ENCODE peak calls at places on chromosome 3, in five cellular contexts. A, X, I, S and Q are unnamed samples. For H3K4me1, the result is how much of the 10 kb centered on the place peaks cover.

GRCh38 chr3:94440767-94441493 is 378.1 kb downstream of the NSUN3 start:
- DNase-seq in A (no peak), X (no peak), I (peak), S (no peak), Q (no peak)

GRCh38 chr3:5428607-5429516 is 241.4 kb downstream of the EDEM1 start:
- DNase-seq in A (no peak), X (no peak), I (peak), S (peak), Q (no peak)

GRCh38 chr3:15638193-15638890 is 36.8 kb downstream of the BTD start:
- DNase-seq in A (no peak), X (no peak), I (peak), S (no peak), Q (no peak)

GRCh38 chr3:180420804-180421203 is 181.2 kb upstream of the TTC14 start:
- DNase-seq in A (no peak), X (no peak), I (no peak), S (no peak), Q (no peak)

GRCh38 chr3:159252772-159253384 is 451.0 kb downstream of the MFSD1 start:
- DNase-seq in A (peak), X (no peak), I (peak), S (no peak), Q (no peak)

GRCh38 chr3:58144478-58145142 is 66.2 kb downstream of the DNASE1L3 start:
- DNase-seq in A (no peak), X (no peak), I (no peak), S (no peak), Q (no peak)

GRCh38 chr3:60055765-60056164 is 1005.9 kb upstream of the CFAP20DC start:
- DNase-seq in A (no peak), X (no peak), I (peak), S (no peak), Q (no peak)

GRCh38 chr3:127792664-127793292 is 29.5 kb downstream of the MGLL start:
- DNase-seq in A (no peak), X (peak), I (peak), S (no peak), Q (no peak)

GRCh38 chr3:158845748-158846350 is 44.0 kb downstream of the MFSD1 start:
- DNase-seq in A (peak), X (no peak), I (peak), S (no peak), Q (no peak)

GRCh38 chr3:170802164-170803151 is 67.5 kb downstream of the RPL22L1 start:
- DNase-seq in A (no peak), X (no peak), I (peak), S (no peak), Q (no peak)

GRCh38 chr3:192062186-192062585 is 601.2 kb downstream of the PYDC2 start:
- DNase-seq in A (no peak), X (no peak), I (peak), S (no peak), Q (no peak)

GRCh38 chr3:48598323-48599076 is 3.4 kb upstream of the COL7A1 start:
- DNase-seq in A (no peak), X (peak), I (peak), S (no peak), Q (no peak)

GRCh38 chr3:132871956-132872355 is 149.7 kb upstream of the NPHP3 start:
- DNase-seq in A (no peak), X (no peak), I (no peak), S (no peak), Q (no peak)

GRCh38 chr3:131998027-131998426 is 36.8 kb downstream of the CPNE4 start:
- DNase-seq in A (no peak), X (no peak), I (no peak), S (no peak), Q (no peak)

GRCh38 chr3:73586190-73586589 is 38.6 kb downstream of the PDZRN3 start:
- DNase-seq in A (no peak), X (no peak), I (no peak), S (no peak), Q (no peak)

GRCh38 chr3:38638354-38638753 is 11.1 kb downstream of the SCN5A start:
- DNase-seq in A (no peak), X (no peak), I (no peak), S (no peak), Q (no peak)

GRCh38 chr3:119085070-119085439 is 50.4 kb upstream of the IGSF11 start:
- DNase-seq in A (peak), X (no peak), I (no peak), S (no peak), Q (no peak)

GRCh38 chr3:46667657-46668056 is 25.8 kb downstream of the ALS2CL start:
- DNase-seq in A (no peak), X (no peak), I (no peak), S (no peak), Q (no peak)

GRCh38 chr3:69368129-69368741 is 17.7 kb downstream of the FRMD4B start:
- DNase-seq in A (no peak), X (no peak), I (no peak), S (no peak), Q (no peak)

GRCh38 chr3:63791974-63792373 is 27.1 kb upstream of the C3orf49 start:
- DNase-seq in A (no peak), X (no peak), I (peak), S (no peak), Q (no peak)

GRCh38 chr3:33061782-33062181 is 35.2 kb downstream of the GLB1 start:
- DNase-seq in A (no peak), X (no peak), I (peak), S (no peak), Q (no peak)

GRCh38 chr3:167976880-167977498 is 118.7 kb downstream of the GOLIM4 start:
- DNase-seq in A (no peak), X (no peak), I (no peak), S (no peak), Q (no peak)

GRCh38 chr3:142276780-142277179 is 51.4 kb upstream of the GK5 start:
- DNase-seq in A (no peak), X (no peak), I (peak), S (no peak), Q (no peak)

GRCh38 chr3:112496368-112497067 is 2.8 kb downstream of the BTLA start:
- DNase-seq in A (no peak), X (no peak), I (no peak), S (no peak), Q (no peak)

GRCh38 chr3:126888186-126888760 is 94.6 kb upstream of the PLXNA1 start:
- DNase-seq in A (no peak), X (no peak), I (no peak), S (no peak), Q (no peak)

GRCh38 chr3:172993412-172993811 is 147.6 kb downstream of the SPATA16 start:
- DNase-seq in A (no peak), X (no peak), I (no peak), S (no peak), Q (no peak)

GRCh38 chr3:191070201-191070600 is 128.8 kb upstream of the OSTN start:
- DNase-seq in A (no peak), X (no peak), I (peak), S (no peak), Q (no peak)

GRCh38 chr3:98817546-98817945 is 54.4 kb downstream of the ST3GAL6 start:
- DNase-seq in A (no peak), X (no peak), I (peak), S (no peak), Q (no peak)

GRCh38 chr3:160450846-160451245 is 1.3 kb upstream of the TRIM59 start:
- DNase-seq in A (no peak), X (no peak), I (peak), S (no peak), Q (no peak)

GRCh38 chr3:112129925-112130637 is 3.0 kb downstream of the GCSAM start:
- DNase-seq in A (no peak), X (no peak), I (no peak), S (no peak), Q (no peak)

GRCh38 chr3:179544981-179545645 is 17.6 kb upstream of the ACTL6A start:
- DNase-seq in A (no peak), X (no peak), I (peak), S (no peak), Q (no peak)

GRCh38 chr3:88263417-88264116 is 113.8 kb downstream of the C3orf38 start:
- DNase-seq in A (no peak), X (no peak), I (no peak), S (no peak), Q (no peak)

GRCh38 chr3:51703776-51704510 is 2.9 kb upstream of the GRM2 start:
- DNase-seq in A (no peak), X (no peak), I (no peak), S (no peak), Q (no peak)

GRCh38 chr3:172595648-172596393 is 72.6 kb upstream of the TNFSF10 start:
- DNase-seq in A (peak), X (no peak), I (peak), S (peak), Q (no peak)

GRCh38 chr3:84820906-84821305 is 137.9 kb upstream of the CADM2 start:
- DNase-seq in A (no peak), X (no peak), I (no peak), S (no peak), Q (no peak)

GRCh38 chr3:63202529-63202928 is 75.6 kb upstream of the SYNPR start:
- DNase-seq in A (no peak), X (no peak), I (no peak), S (no peak), Q (no peak)

GRCh38 chr3:11619946-11620652 is 23.6 kb downstream of the VGLL4 start:
- DNase-seq in A (no peak), X (no peak), I (no peak), S (no peak), Q (no peak)

GRCh38 chr3:11618897-11619296 is 24.8 kb downstream of the VGLL4 start:
- DNase-seq in A (no peak), X (no peak), I (no peak), S (no peak), Q (no peak)

GRCh38 chr3:11621077-11621476 is 22.6 kb downstream of the VGLL4 start:
- DNase-seq in A (no peak), X (no peak), I (no peak), S (no peak), Q (no peak)

GRCh38 chr3:11616551-11616950 is 27.2 kb downstream of the VGLL4 start:
- DNase-seq in A (no peak), X (no peak), I (peak), S (no peak), Q (no peak)

DNA sequence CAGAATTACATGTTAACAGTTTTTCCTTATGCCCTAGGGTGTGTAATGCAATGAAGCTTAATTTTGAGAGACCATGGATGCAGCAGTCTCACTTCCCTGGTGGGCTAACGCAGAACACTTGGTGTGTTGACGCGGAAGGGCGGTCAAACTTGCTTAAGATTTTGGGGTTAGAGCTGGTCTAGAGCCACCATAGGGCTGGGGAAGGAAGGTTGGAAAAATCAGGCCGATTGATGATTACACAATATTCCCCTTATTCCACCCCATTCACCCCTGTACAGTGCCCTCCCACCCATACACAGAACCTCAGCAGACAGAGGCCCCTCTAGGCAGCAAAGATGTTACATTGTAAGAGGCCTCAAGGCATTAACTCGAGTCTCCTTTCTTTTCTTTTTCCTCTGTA is 24.3 kb downstream of the VGLL4 start:
- DNase-seq in A (no peak), X (no peak), I (no peak), S (no peak), Q (no peak)
- H3K4me1 ChIP-seq in A (under half), X (under half), I (under half), S (half or more), Q (half or more)

GRCh38 chr3:197490659-197491058 is 65.1 kb downstream of the BDH1 start:
- DNase-seq in A (no peak), X (no peak), I (peak), S (no peak), Q (no peak)
- H3K4me1 ChIP-seq in A (under half), X (under half), I (under half), S (under half), Q (under half)

DNA sequence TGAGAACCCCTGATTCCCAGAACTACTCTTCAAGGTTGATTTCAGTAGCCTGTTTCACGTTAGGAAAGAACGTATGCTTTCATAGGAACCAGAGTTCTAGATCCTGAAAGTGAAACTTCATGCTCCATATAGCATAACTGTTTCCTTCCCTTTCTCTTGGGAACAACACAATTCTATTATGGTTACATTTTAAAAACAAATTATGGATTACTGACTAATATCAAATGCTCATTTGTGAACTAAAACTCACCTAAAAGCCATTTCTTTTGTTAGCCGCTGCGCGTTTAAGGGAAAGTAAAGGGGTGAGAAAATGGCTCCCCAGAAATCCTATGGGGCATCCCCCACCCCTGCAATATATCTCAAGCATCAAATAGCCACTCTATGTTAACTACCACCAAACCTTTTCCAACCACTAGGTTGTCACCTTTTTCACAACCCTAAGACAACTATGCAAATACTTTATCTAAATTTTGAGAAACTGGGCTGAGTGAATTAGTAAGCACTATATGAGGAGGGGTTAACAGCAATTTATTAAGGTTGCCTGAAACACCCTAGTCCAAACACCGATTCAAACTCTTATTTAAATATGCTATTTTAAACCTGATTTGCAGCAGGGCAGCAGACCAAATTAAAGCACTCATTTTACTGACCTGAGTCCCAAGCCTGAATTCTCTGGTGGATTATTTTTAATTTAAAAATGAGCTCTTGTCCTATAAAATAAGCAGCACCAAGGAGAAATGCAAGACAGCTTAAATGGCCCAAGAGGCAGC is 2.4 kb downstream of the SIAH2 start:
- DNase-seq in A (no peak), X (no peak), I (no peak), S (no peak), Q (no peak)
- H3K4me1 ChIP-seq in A (under half), X (under half), I (under half), S (half or more), Q (half or more)

DNA sequence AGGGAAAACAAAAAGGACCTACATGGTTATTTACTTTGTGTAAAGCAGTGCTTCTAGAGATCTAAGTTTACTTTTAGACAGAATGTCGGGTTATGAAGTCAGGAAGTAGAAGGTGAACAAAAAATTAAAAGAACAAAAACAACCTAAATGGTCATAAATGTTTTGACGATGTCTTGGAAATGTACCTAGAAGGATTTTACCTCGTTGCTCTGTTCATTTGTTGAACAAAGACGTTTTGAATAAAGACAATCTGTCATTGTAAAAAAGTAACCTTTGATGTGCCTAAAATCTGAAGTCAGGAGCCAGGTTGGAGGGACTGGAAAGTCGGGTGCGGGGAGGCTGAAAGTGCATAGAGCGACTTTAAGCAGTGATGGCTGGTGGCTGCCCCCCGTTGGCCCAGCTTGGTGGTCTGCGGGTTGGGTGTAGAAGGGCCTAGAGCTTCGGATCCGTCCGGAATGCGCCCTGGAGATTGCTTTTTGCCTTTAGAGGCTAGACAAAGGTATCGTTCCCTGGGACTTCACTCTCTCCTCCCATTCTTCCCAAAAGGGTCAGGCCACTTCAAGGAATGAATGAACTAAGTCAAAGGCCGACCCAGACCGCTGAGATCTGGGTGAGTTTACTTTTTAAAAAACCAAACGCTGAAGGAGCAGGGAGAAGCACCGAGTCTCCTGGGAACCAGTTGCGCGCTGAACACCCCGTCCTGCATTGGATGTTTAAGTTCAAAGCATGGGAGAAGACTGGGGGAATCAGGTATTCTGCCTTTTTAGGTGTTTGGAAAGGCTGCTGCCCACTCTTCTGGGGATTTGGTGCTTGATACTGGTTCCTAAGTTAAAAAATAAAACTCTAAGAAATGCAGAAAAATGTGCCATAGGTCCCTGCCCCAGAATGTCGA is 2.2 kb downstream of the SOX14 start:
- DNase-seq in A (no peak), X (no peak), I (no peak), S (peak), Q (no peak)
- H3K4me1 ChIP-seq in A (under half), X (under half), I (under half), S (half or more), Q (half or more)

DNA sequence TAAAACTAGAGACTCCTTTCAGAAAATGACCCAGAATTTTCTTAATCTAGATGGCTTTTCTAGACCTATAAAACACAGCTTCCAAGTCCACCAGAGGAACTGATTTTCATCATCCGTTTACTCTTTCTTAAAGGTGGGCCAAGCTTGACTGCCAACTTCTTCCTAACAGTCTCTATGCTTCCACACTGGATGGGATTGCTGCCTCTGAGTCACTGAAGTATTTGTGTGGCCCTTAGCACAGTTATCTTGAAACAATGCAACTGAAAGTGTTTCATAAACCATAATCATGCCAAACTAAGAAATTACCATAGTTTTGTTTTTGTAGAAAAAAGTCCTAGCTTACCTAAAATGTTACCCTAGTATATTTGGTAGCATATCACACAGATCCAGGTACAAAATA is 985.7 kb downstream of the TUSC7 start:
- DNase-seq in A (no peak), X (no peak), I (peak), S (no peak), Q (no peak)
- H3K4me1 ChIP-seq in A (under half), X (under half), I (under half), S (under half), Q (under half)

DNA sequence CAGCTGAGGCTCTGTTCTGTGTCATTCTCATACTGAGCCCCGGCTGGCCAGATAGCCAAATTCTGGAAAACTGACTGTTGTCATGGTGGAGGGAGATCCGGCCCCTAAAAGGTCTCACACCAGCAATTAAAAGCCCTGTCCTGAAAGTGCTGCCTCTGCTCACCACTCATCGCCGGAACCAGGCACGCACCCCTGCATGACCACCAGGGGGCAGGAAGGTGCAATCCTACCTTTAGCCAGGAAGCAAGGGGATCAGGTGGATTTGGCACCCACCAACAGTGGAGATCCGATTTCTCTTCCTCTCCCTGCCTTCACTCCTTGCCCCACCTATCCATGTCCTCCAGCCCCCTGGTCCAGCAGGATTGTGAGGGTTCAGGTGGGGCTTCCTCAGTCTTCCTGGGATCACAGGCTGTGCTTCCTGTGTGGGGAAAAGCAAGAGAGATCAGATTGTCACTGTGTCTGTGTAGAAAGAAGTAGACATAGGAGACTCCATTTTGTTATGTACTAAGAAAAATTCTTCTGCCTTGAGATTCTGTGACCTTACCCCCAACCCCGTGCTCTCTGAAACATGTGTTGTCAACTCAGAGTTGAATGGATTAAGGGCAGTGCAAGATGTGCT is 16.1 kb upstream of the CACNA2D2 start:
- DNase-seq in A (peak), X (peak), I (peak), S (no peak), Q (no peak)
- H3K4me1 ChIP-seq in A (under half), X (under half), I (under half), S (under half), Q (under half)

DNA sequence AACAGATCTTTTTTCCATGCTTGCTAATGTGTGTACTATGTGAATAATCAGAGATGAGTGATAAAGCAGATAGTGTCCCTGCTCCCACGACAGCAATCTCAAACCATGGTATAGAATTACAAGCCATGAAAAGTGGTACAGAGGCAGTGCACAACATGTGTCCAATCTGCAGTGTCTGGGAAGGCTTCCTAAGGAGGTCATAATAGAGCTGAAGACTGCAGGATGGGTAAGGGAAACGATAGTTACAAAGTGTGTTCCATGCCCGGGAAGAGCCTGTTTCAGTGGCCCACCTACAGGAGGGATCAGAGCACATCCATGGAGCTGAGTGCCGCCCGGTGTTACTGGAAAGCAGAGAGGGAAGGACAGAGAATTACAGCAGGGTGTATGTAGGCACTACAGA is 48.9 kb downstream of the PAK2 start:
- DNase-seq in A (no peak), X (no peak), I (no peak), S (no peak), Q (no peak)
- H3K4me1 ChIP-seq in A (under half), X (under half), I (under half), S (under half), Q (under half)